ENCODE peak calls at places on chromosomes 1 and 21, in eight cellular contexts. M is WTC11; D is stromal cell of bone marrow; E is iPS-NIHi11; O is GOT3; Y is kidney tubule cell; K is choroid plexus epithelial cell; Q is CD8-positive, alpha-beta memory T cell. X is an unnamed sample.

GRCh38 chr1:167043752-167044488 is 46.3 kb downstream of the GPA33 start:
- DNase-seq in M (peak; percentile 28), D (no peak), E (peak; percentile 51), O (no peak), Y (peak; percentile 88), K (peak; percentile 47), Q (peak; percentile 52), X (peak; percentile 76)

GRCh38 chr21:17461582-17461981 is 51.3 kb upstream of the CXADR start:
- DNase-seq in M (no peak), D (peak; percentile 34), E (no peak), O (no peak), Y (peak; percentile 33), K (peak; percentile 39), Q (no peak), X (peak; percentile 68)

GRCh38 chr1:29258189-29258973 is 22.1 kb downstream of the PTPRU start:
- DNase-seq in M (peak; percentile 8), D (no peak), E (no peak), O (no peak), Y (no peak), K (peak; percentile 45), Q (no peak), X (no peak)

GRCh38 chr1:12230549-12231275 is 882 bp downstream of the VPS13D start:
- DNase-seq in M (peak; percentile 36), D (peak; percentile 13), E (peak; percentile 69), O (no peak), Y (peak; percentile 37), K (no peak), Q (no peak), X (peak; percentile 15)

GRCh38 chr1:230171337-230172015 is 104.4 kb downstream of the GALNT2 start:
- DNase-seq in M (no peak), D (peak; percentile 34), E (no peak), O (no peak), Y (no peak), K (peak; percentile 74), Q (no peak), X (no peak)

GRCh38 chr1:89356658-89357400 is 7.0 kb upstream of the GBP6 start:
- DNase-seq in M (no peak), D (peak; percentile 62), E (no peak), O (no peak), Y (peak; percentile 64), K (peak; percentile 41), Q (no peak), X (peak; percentile 43)

GRCh38 chr1:33256335-33256700 is at the start of gene ZNF362:
- DNase-seq in M (peak; percentile 62), D (no peak), E (peak; percentile 82), O (no peak), Y (peak; percentile 69), K (peak; percentile 73), Q (peak; percentile 48), X (peak; percentile 71)

GRCh38 chr1:93977546-93977945 is 68.3 kb upstream of the GCLM start:
- DNase-seq in M (no peak), D (peak; percentile 87), E (no peak), O (no peak), Y (peak; percentile 73), K (peak; percentile 35), Q (no peak), X (peak; percentile 86)

GRCh38 chr1:50023292-50024159 is at the start of gene AGBL4:
- DNase-seq in M (peak; percentile 82), D (no peak), E (peak; percentile 89), O (no peak), Y (peak; percentile 69), K (peak; percentile 5), Q (no peak), X (peak; percentile 46)

GRCh38 chr1:153612755-153613331 is at the start of gene S100A16:
- DNase-seq in M (peak; percentile 54), D (peak; percentile 62), E (peak; percentile 86), O (peak; percentile 30), Y (peak; percentile 92), K (peak; percentile 49), Q (no peak), X (peak; percentile 95)

GRCh38 chr1:78003882-78004718 is 639 bp upstream of the DNAJB4 start:
- DNase-seq in M (peak; percentile 45), D (peak; percentile 40), E (peak; percentile 65), O (no peak), Y (peak; percentile 92), K (peak; percentile 84), Q (peak; percentile 34), X (peak; percentile 70)

GRCh38 chr21:35716886-35717285 is 343.4 kb downstream of the SETD4 start:
- DNase-seq in M (no peak), D (no peak), E (no peak), O (no peak), Y (no peak), K (no peak), Q (no peak), X (no peak)

GRCh38 chr1:62429581-62429980 is 7.3 kb upstream of the USP1 start:
- DNase-seq in M (no peak), D (no peak), E (no peak), O (no peak), Y (no peak), K (no peak), Q (no peak), X (peak; percentile 35)

X was measured in epithelial cell of esophagus.